ENCODE peak calls at places on chromosomes 5 and 9, in six cellular contexts. H is lung, U is brain microvascular endothelial cell, T is fibroblast of villous mesenchyme, F is fibroblast of mammary gland, O is H1. C is an unnamed sample.

GRCh38 chr9:70399141-70399540 is 15.3 kb downstream of the KLF9 start:
- DNase-seq in H (no peak), U (no peak), T (no peak), F (no peak), O (no peak), C (no peak)

GRCh38 chr5:118518720-118519119 is 469.6 kb downstream of the DTWD2 start:
- DNase-seq in H (no peak), U (no peak), T (no peak), F (no peak), O (no peak), C (no peak)

GRCh38 chr5:90518666-90519065 is 10.7 kb downstream of the LYSMD3 start:
- DNase-seq in H (no peak), U (no peak), T (no peak), F (peak), O (no peak), C (peak)

GRCh38 chr5:150595466-150596031 is 44.9 kb upstream of the SYNPO start:
- DNase-seq in H (no peak), U (peak), T (peak), F (no peak), O (no peak), C (no peak)

GRCh38 chr9:69143291-69143690 is 30.8 kb upstream of the TJP2 start:
- DNase-seq in H (no peak), U (no peak), T (no peak), F (peak), O (no peak), C (no peak)

GRCh38 chr5:39055760-39056393 is 18.3 kb downstream of the RICTOR start:
- DNase-seq in H (no peak), U (no peak), T (no peak), F (no peak), O (no peak), C (no peak)

GRCh38 chr5:140587495-140587894 is 22.9 kb downstream of the SLC35A4 start:
- DNase-seq in H (no peak), U (no peak), T (peak), F (peak), O (no peak), C (no peak)

GRCh38 chr5:176528301-176528700 is 8.9 kb downstream of the RNF44 start:
- DNase-seq in H (no peak), U (no peak), T (no peak), F (no peak), O (no peak), C (no peak)

GRCh38 chr5:73179730-73180129 is 6.7 kb downstream of the TMEM174 start:
- DNase-seq in H (no peak), U (no peak), T (no peak), F (no peak), O (no peak), C (no peak)

GRCh38 chr9:38229123-38229829 is 160.2 kb upstream of the SHB start:
- DNase-seq in H (no peak), U (no peak), T (no peak), F (no peak), O (no peak), C (no peak)

GRCh38 chr5:69115526-69115925 is 21.7 kb downstream of the SLC30A5 start:
- DNase-seq in H (no peak), U (no peak), T (no peak), F (no peak), O (no peak), C (no peak)

GRCh38 chr5:143436871-143437270 is 33.4 kb upstream of the NR3C1 start:
- DNase-seq in H (no peak), U (no peak), T (no peak), F (peak), O (no peak), C (no peak)

GRCh38 chr5:167720676-167721260 is 570.7 kb upstream of the WWC1 start:
- DNase-seq in H (no peak), U (peak), T (peak), F (peak), O (no peak), C (no peak)

GRCh38 chr5:137714494-137714893 is 21.4 kb downstream of the KLHL3 start:
- DNase-seq in H (no peak), U (no peak), T (no peak), F (no peak), O (no peak), C (no peak)

GRCh38 chr9:99192786-99193465 is 28.8 kb downstream of the ALG2 start:
- DNase-seq in H (no peak), U (no peak), T (no peak), F (peak), O (no peak), C (no peak)

GRCh38 chr5:98774192-98775046 is 956 bp downstream of the RGMB start:
- DNase-seq in H (peak), U (peak), T (peak), F (peak), O (no peak), C (no peak)

GRCh38 chr9:36791204-36791948 is 218.7 kb downstream of the MELK start:
- DNase-seq in H (no peak), U (no peak), T (no peak), F (no peak), O (no peak), C (no peak)

GRCh38 chr9:82031538-82032280 is 43.1 kb downstream of the SPATA31D1 start:
- DNase-seq in H (peak), U (peak), T (peak), F (peak), O (no peak), C (peak)

GRCh38 chr5:141973871-141974595 is 5.1 kb downstream of the RNF14 start:
- DNase-seq in H (no peak), U (peak), T (peak), F (peak), O (no peak), C (no peak)

GRCh38 chr9:93291536-93292287 is 107.8 kb downstream of the WNK2 start:
- DNase-seq in H (no peak), U (no peak), T (no peak), F (no peak), O (no peak), C (no peak)

GRCh38 chr5:51378415-51378777 is 4.9 kb upstream of the ISL1 start:
- DNase-seq in H (no peak), U (no peak), T (no peak), F (no peak), O (no peak), C (no peak)

GRCh38 chr5:104048231-104048630 is 485.6 kb upstream of the NUDT12 start:
- DNase-seq in H (no peak), U (peak), T (no peak), F (no peak), O (no peak), C (no peak)

GRCh38 chr9:107732781-107733529 is 243.4 kb upstream of the KLF4 start:
- DNase-seq in H (no peak), U (no peak), T (peak), F (peak), O (no peak), C (no peak)

GRCh38 chr9:115146581-115147021 is 28.6 kb upstream of the TNC start:
- DNase-seq in H (no peak), U (peak), T (peak), F (peak), O (no peak), C (no peak)

GRCh38 chr5:112628219-112628618 is 109.5 kb upstream of the APC start:
- DNase-seq in H (no peak), U (no peak), T (no peak), F (no peak), O (no peak), C (no peak)

GRCh38 chr5:43635374-43635773 is 32.4 kb downstream of the NNT start:
- DNase-seq in H (no peak), U (peak), T (no peak), F (peak), O (no peak), C (no peak)

GRCh38 chr5:41925555-41925946 is 470 bp downstream of the FBXO4 start:
- DNase-seq in H (no peak), U (peak), T (peak), F (peak), O (no peak), C (no peak)

GRCh38 chr9:114991861-114992260 is 61.5 kb upstream of the TNFSF8 start:
- DNase-seq in H (no peak), U (no peak), T (no peak), F (no peak), O (no peak), C (no peak)

GRCh38 chr9:124306098-124306735 is 48.5 kb downstream of the NEK6 start:
- DNase-seq in H (no peak), U (peak), T (peak), F (peak), O (no peak), C (no peak)

GRCh38 chr5:162529886-162530285 is 462.3 kb downstream of the GABRG2 start:
- DNase-seq in H (no peak), U (no peak), T (no peak), F (no peak), O (no peak), C (no peak)

GRCh38 chr9:132610661-132611060 is 28.3 kb downstream of the BARHL1 start:
- DNase-seq in H (no peak), U (no peak), T (no peak), F (no peak), O (no peak), C (no peak)

GRCh38 chr9:71552480-71552879 is 215.8 kb downstream of the CEMIP2 start:
- DNase-seq in H (no peak), U (no peak), T (no peak), F (no peak), O (peak), C (no peak)

GRCh38 chr9:137235424-137236237 is 4.9 kb downstream of the SLC34A3 start:
- DNase-seq in H (no peak), U (no peak), T (no peak), F (no peak), O (no peak), C (no peak)
- TF ChIP-seq CTCF in H (no peak), U (no peak), T (no peak), F (no peak), O (no peak), C (no peak)

DNA sequence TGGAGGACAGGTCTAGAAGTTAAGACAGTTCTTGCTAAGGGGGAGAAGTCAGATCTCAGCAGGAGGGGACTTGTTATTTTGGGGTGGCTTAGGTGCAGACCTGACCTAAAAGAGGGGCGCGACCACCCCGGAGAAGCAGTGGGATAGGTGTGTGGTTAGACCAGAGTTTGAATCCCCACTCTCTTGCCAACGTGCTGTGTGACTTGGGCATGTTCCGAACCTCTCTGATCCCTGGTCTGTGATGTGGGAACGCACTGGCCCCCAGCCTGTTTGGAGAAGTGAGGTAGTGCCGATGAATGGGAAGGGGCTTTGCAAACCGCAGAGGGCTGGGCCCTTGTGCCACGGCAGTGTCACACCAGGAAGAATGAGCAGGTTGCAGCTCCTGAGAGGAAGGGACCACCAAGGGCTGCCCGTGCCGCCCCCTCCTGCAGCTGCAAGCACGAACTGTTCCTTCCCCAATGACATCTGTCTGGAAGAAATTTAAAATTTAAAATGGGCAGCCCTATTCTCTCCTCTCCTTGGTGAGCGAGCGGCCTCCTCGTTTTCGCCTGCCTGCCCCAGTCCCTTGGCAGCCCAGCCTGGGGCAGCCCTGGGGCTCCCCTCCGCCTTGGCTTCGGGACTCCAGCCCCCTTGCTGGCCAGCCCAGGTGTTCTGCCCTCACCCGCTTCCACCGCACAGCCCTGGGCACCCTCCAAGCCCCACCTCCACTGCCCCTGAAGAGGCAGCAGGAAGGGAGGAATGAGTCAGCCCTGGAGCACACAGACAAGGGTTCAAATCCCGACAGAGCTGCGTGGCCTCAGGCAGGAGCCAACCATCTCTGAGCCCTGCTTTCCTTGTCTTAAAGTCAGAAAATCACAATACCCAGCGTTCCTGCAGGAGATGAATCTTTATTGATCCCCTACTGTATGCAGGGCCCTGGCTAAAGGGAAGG is 1.6 kb downstream of the FIBCD1 start:
- DNase-seq in H (no peak), U (no peak), T (no peak), F (no peak), O (no peak), C (no peak)
- H3K4me3 ChIP-seq in H (no peak), U (no peak), T (no peak), F (no peak), O (peak), C (no peak)

DNA sequence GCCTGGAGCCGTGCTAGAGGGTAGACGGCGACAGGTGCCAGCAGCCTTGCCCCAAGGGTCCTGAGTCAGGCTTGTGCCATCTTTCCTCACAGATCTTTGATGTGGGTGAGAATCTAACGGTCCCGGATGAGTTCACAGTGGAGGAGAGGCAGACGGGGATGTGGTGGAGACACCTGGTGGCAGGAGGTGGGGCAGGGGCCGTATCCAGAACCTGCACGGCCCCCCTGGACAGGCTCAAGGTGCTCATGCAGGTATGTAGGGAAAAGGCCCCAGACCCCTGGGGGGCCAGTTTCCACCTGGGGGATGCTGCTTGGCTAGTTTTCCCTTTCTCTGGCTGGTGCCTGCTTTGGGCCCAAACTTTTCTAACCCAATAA is 24.0 kb downstream of the PTGES2 start:
- DNase-seq in H (no peak), U (no peak), T (no peak), F (no peak), O (no peak), C (no peak)
- TF ChIP-seq CTCF in H (no peak), U (no peak), T (peak), F (no peak), O (peak), C (no peak)

DNA sequence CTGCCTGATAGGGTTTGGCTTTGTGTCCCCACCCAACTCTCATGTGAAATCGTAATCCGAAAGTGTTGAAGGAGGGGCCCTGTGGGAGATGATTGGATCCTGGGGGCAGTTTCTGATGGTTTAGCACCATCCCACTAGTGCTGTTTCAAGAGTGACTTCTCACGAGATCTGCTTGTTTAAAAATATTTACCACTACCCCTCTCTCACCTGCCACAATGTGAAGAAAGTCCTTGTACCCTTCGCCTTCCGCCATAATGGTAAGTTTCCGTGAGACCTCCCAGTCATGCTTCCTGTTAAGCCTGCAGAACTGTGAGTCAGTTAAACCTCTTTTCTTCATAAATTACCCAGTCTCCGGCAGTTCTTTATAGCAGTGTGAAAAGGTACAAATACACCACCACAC is 2.7 kb upstream of the RFX3 start:
- DNase-seq in H (no peak), U (no peak), T (no peak), F (no peak), O (no peak), C (no peak)
- H3K4me3 ChIP-seq in H (no peak), U (no peak), T (no peak), F (no peak), O (no peak), C (no peak)

DNA sequence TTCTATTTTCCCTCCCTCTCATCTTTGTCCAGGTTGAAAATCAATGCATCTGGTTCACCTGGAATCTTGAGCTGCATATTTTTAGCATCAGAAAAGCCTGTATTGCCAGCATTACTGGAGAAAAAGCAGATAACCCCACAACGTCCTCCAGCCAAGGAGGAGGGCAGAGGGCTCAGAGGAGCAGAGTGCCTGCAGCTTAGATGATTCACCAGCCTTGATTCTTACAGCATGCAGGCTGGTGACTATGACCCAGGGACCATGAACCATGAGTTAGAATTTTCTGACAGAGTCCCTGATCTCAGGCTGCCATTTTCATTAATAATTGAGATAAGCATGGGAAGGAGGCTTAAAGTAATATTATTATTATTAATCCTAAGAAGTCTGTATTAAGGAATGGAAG is 278.2 kb downstream of the BRINP1 start:
- DNase-seq in H (no peak), U (no peak), T (no peak), F (peak), O (no peak), C (no peak)
- TF ChIP-seq CTCF in H (no peak), U (no peak), T (no peak), F (no peak), O (no peak), C (no peak)

DNA sequence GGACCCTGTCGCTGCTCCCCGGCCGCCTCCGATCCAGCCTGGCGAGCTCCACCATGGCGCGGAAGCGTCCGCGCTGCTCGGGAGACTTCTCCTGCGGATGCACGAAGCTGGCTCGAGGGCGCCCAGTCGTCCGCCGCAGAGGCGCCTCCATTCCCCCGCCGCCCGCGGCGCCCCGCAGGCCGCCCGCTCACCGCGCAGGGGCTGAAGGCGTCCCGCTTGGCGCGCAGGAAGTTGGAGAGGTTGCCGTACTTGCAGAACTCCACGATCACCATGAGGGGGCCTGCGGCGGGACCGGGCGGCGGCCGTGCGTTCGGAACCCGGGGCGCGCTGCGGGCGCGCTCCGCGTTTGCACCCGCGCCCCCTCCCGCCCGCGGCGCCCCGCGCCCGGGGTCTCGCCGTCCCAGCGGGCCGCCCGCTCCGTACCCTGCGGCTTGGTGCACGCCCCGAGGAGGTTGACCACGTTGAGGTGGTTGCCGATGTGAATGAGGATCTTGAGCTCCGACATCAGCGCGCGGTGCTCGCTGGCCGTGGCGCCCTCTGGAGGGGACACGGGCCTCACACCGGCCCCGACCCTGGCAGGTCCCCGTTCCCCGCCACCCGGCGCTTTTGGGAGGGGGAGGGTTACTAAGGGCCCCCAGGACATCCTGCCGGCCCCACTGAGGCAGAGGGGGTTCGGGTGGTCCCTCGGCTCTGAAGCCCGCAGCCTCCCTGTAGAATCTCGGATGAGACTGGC is 27.7 kb upstream of the SCGB3A1 start:
- DNase-seq in H (no peak), U (peak), T (peak), F (peak), O (peak), C (no peak)
- H3K4me3 ChIP-seq in H (no peak), U (peak), T (peak), F (no peak), O (peak), C (peak)

GRCh38 chr9:73919712-73920111 is 577.4 kb upstream of the RORB start:
- DNase-seq in H (no peak), U (no peak), T (no peak), F (no peak), O (no peak), C (no peak)

GRCh38 chr9:73911814-73912213 is 585.3 kb upstream of the RORB start:
- DNase-seq in H (no peak), U (no peak), T (no peak), F (no peak), O (no peak), C (no peak)

DNA sequence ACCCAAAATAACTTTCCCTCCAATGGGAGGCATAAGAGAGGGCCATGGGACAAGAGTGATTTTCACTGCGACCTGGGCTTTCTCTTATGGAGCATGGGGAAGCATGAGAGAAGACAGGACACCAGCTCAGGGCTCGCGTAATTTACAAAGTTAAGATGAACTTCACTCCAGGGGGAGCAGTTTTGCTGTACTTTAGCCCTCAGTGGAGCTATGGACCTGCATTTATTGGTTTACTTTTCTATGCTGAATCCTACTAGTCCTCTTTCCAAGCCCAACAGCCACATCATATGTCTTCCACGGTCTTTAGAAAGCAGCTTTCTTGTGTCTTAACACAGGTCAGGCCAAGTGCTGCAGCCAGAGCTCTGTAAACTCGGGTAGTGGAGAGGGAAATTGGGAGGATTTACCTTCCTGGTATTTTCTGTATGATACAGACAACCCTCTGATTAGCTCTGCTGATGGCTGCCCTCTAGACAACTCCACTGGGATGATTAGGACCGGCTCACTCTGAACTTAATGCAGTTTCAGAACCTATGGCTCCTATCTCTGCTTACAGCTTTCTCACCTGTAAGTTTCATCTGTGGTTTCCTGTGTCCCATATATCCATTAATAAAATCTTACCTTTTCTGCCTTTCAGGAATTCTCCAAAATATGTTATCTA is 581.0 kb upstream of the RORB start:
- DNase-seq in H (no peak), U (no peak), T (peak), F (peak), O (no peak), C (no peak)
- TF ChIP-seq CTCF in H (no peak), U (peak), T (no peak), F (peak), O (peak), C (no peak)

GRCh38 chr5:29231153-29231552 is 1962.3 kb upstream of the CDH6 start:
- DNase-seq in H (no peak), U (no peak), T (no peak), F (no peak), O (no peak), C (no peak)
- H3K4me3 ChIP-seq in H (no peak), U (no peak), T (no peak), F (no peak), O (no peak), C (no peak)

C was measured in HFF-Myc.